ENCODE peak calls at places on chromosome 14, in four cellular contexts. R is suprapubic skin; E is activated CD8-positive, alpha-beta memory T cell treated with anti-CD3 and anti-CD28 coated beads for 48 hours; V is iPS-NIHi11. T is an unnamed sample.

GRCh38 chr14:69183735-69184134 is 7.6 kb upstream of the EXD2 start:
- DNase-seq in E (no peak), R (no peak), V (peak; percentile 60), T (no peak)

GRCh38 chr14:100855256-100855930 is 29.5 kb downstream of the MEG3 start:
- DNase-seq in R (no peak), V (no peak), E (no peak), T (no peak)

GRCh38 chr14:81169711-81170103 is 51.1 kb downstream of the GTF2A1 start:
- DNase-seq in V (no peak), R (peak; percentile 83), E (no peak), T (peak; percentile 23)

GRCh38 chr14:22177870-22178269 is 411.2 kb downstream of the DAD1 start:
- DNase-seq in V (no peak), E (no peak), R (no peak), T (no peak)

GRCh38 chr14:97888331-97888730 is 1091.1 kb downstream of the VRK1 start:
- DNase-seq in R (no peak), E (no peak), V (no peak), T (no peak)

GRCh38 chr14:71236430-71236829 is 329.2 kb downstream of the PCNX1 start:
- DNase-seq in E (no peak), R (no peak), V (no peak), T (no peak)

GRCh38 chr14:62179367-62180018 is 417.3 kb downstream of the SNAPC1 start:
- DNase-seq in V (peak; percentile 63), R (no peak), E (no peak), T (peak; percentile 89)

GRCh38 chr14:74975059-74975810 is 19.8 kb upstream of the PGF start:
- DNase-seq in E (no peak), V (no peak), R (no peak), T (no peak)

GRCh38 chr14:103910984-103911383 is 17.3 kb upstream of the TDRD9 start:
- DNase-seq in E (no peak), R (no peak), V (no peak), T (no peak)

GRCh38 chr14:77122555-77123125 is 19.0 kb downstream of the ZDHHC22 start:
- DNase-seq in V (no peak), E (no peak), R (no peak), T (no peak)

T was measured in astrocyte of the hippocampus.